ENCODE peak calls at places on chromosomes 6 and 20, in eight cellular contexts. F is thoracic aorta; K is left ventricle myocardium superior; V is lower lobe of right lung; Y is effector memory CD8-positive, alpha-beta T cell; P is astrocyte of the spinal cord; N is MCF 10A; G is T-helper 22 cell. R is an unnamed sample.

GRCh38 chr6:56655996-56656395 is 13.3 kb upstream of the DST start:
- DNase-seq in N (no peak), Y (no peak), P (no peak), F (no peak), G (no peak), K (no peak), V (no peak), R (no peak)

GRCh38 chr6:143018955-143019354 is 41.7 kb upstream of the AIG1 start:
- DNase-seq in V (no peak), G (no peak), P (no peak), K (no peak), F (no peak), Y (no peak), N (no peak), R (no peak)

GRCh38 chr20:50572922-50573777 is 63.0 kb downstream of the PTPN1 start:
- DNase-seq in P (peak), N (peak), G (no peak), F (peak), K (peak), Y (no peak), V (no peak), R (no peak)

GRCh38 chr6:21115111-21115510 is 478.4 kb upstream of the SOX4 start:
- DNase-seq in G (no peak), Y (no peak), F (no peak), V (no peak), K (peak), N (no peak), P (peak), R (no peak)

GRCh38 chr20:4593149-4593525 is 128.6 kb upstream of the PRND start:
- DNase-seq in G (no peak), F (no peak), Y (no peak), P (no peak), N (no peak), V (no peak), K (no peak), R (no peak)

GRCh38 chr6:162069995-162070394 is 657.6 kb downstream of the PRKN start:
- DNase-seq in K (no peak), F (no peak), Y (no peak), V (no peak), G (no peak), P (no peak), N (peak), R (no peak)

GRCh38 chr6:154481541-154482013 is 28.9 kb downstream of the CNKSR3 start:
- DNase-seq in N (no peak), F (no peak), V (no peak), K (no peak), Y (no peak), G (no peak), P (no peak), R (no peak)

GRCh38 chr6:168374541-168375071 is 55.0 kb upstream of the DACT2 start:
- DNase-seq in N (no peak), V (no peak), F (no peak), Y (no peak), K (peak), P (no peak), G (no peak), R (no peak)

GRCh38 chr6:32073066-32073465 is 34.9 kb downstream of the CYP21A2 start:
- DNase-seq in K (no peak), N (no peak), Y (no peak), F (no peak), P (no peak), G (no peak), V (no peak), R (no peak)

GRCh38 chr6:15089569-15090144 is 156.2 kb upstream of the JARID2 start:
- DNase-seq in P (no peak), F (no peak), N (no peak), V (peak), Y (no peak), G (no peak), K (no peak), R (no peak)

GRCh38 chr6:1606533-1607235 is 3.0 kb upstream of the FOXC1 start:
- DNase-seq in K (no peak), F (peak), G (no peak), Y (no peak), N (no peak), P (no peak), V (no peak), R (no peak)

GRCh38 chr6:53547815-53548496 is 3.1 kb upstream of the GCLC start:
- DNase-seq in N (peak), Y (peak), V (peak), P (peak), K (peak), G (peak), F (peak), R (peak)

GRCh38 chr6:4664117-4664626 is 112.0 kb upstream of the CDYL start:
- DNase-seq in K (peak), G (no peak), V (no peak), F (peak), N (peak), P (peak), Y (no peak), R (peak)

GRCh38 chr20:62500237-62500864 is 24.6 kb upstream of the GATA5 start:
- DNase-seq in V (peak), G (peak), P (peak), F (peak), N (peak), K (peak), Y (peak), R (peak)

GRCh38 chr20:57621426-57622200 is 1.4 kb upstream of the ZBP1 start:
- DNase-seq in N (no peak), G (no peak), V (no peak), P (no peak), Y (no peak), F (no peak), K (no peak), R (no peak)

GRCh38 chr20:55375920-55376319 is 629.4 kb downstream of the CBLN4 start:
- DNase-seq in K (no peak), P (no peak), G (no peak), F (no peak), Y (no peak), V (no peak), N (no peak), R (no peak)

GRCh38 chr6:7479801-7480266 is 61.6 kb upstream of the DSP start:
- DNase-seq in K (no peak), P (no peak), G (no peak), V (no peak), N (peak), F (no peak), Y (no peak), R (no peak)

GRCh38 chr6:90859056-90859455 is 272.2 kb upstream of the MAP3K7 start:
- DNase-seq in Y (no peak), K (no peak), V (no peak), F (no peak), G (no peak), P (no peak), N (no peak), R (no peak)